ENCODE peak calls at places on chromosomes 2 and 18, in four cellular contexts. E, D, O and X are unnamed samples.

GRCh38 chr2:221480251-221480650 is 91.9 kb downstream of the EPHA4 start:
- DNase-seq in D (no peak), E (no peak), O (no peak), X (no peak)

GRCh38 chr2:101753207-101753616 is 55.7 kb downstream of the MAP4K4 start:
- DNase-seq in D (no peak), O (no peak), E (no peak), X (no peak)

GRCh38 chr2:50455351-50455750 is 576.6 kb downstream of the NRXN1 start:
- DNase-seq in E (no peak), D (no peak), O (no peak), X (no peak)

GRCh38 chr2:168607992-168608391 is 151.9 kb downstream of the CERS6 start:
- DNase-seq in D (no peak), O (no peak), E (no peak), X (peak; percentile 70)

GRCh38 chr2:47056875-47057731 is 98.0 kb downstream of the STPG4 start:
- DNase-seq in E (no peak), O (peak; percentile 49), D (no peak), X (no peak)

GRCh38 chr18:45847119-45847518 is 21.6 kb downstream of the SIGLEC15 start:
- DNase-seq in O (no peak), D (no peak), E (no peak), X (no peak)

GRCh38 chr18:37294951-37295350 is 270.6 kb downstream of the CELF4 start:
- DNase-seq in O (peak; percentile 14), D (no peak), E (no peak), X (peak; percentile 7)

GRCh38 chr2:61419129-61419528 is 51.8 kb downstream of the USP34 start:
- DNase-seq in O (no peak), E (no peak), D (no peak), X (peak; percentile 42)

GRCh38 chr2:233108611-233109490 is 48.7 kb downstream of the INPP5D start:
- DNase-seq in E (no peak), O (no peak), D (no peak), X (no peak)

GRCh38 chr2:220674033-220674432 is 898.1 kb downstream of the EPHA4 start:
- DNase-seq in D (no peak), O (no peak), E (no peak), X (no peak)

GRCh38 chr2:72605836-72606442 is 219.9 kb downstream of the EXOC6B start:
- DNase-seq in O (no peak), D (no peak), E (no peak), X (peak; percentile 43)

GRCh38 chr2:154655499-154655898 is 43.0 kb upstream of the KCNJ3 start:
- DNase-seq in O (no peak), D (no peak), E (no peak), X (no peak)

GRCh38 chr2:85174943-85175342 is 41.8 kb downstream of the TCF7L1 start:
- DNase-seq in E (no peak), D (no peak), O (no peak), X (no peak)

GRCh38 chr2:207282916-207283315 is 117.2 kb upstream of the KLF7 start:
- DNase-seq in O (no peak), E (no peak), D (no peak), X (peak; percentile 51)